ENCODE peak calls at places on chromosomes 3 and 15, in ten cellular contexts. P is HCT116, N is H9, L is adipocyte, J is IMR-90, G is Karpas-422, S is NT2/D1, T is GM23248, U is neuronal stem cell, C is fibroblast of lung. W is an unnamed sample.

GRCh38 chr3:188624384-188624783 is 470.4 kb downstream of the LPP start:
- DNase-seq in T (no peak), P (no peak), U (no peak), L (peak), C (peak), G (no peak), N (no peak), J (peak), S (no peak), W (no peak)

GRCh38 chr3:81758275-81758674 is 3.2 kb downstream of the GBE1 start:
- DNase-seq in N (no peak), C (peak), G (no peak), U (no peak), T (peak), L (peak), S (no peak), J (peak), P (no peak), W (no peak)

GRCh38 chr3:110804856-110805255 is 266.8 kb upstream of the NECTIN3 start:
- DNase-seq in J (no peak), L (no peak), S (no peak), N (no peak), T (no peak), P (no peak), U (no peak), G (no peak), C (no peak), W (no peak)

GRCh38 chr15:52559583-52559982 is 9.2 kb downstream of the ARPP19 start:
- DNase-seq in J (peak), G (no peak), U (no peak), P (no peak), C (peak), L (peak), N (no peak), T (peak), S (no peak), W (no peak)

GRCh38 chr3:33855884-33856546 is 57.6 kb downstream of the PDCD6IP start:
- DNase-seq in J (no peak), G (no peak), N (no peak), U (no peak), T (peak), C (peak), P (no peak), S (no peak), L (no peak), W (no peak)

GRCh38 chr15:100771745-100772144 is 107.9 kb upstream of the ALDH1A3 start:
- DNase-seq in P (no peak), J (no peak), L (no peak), U (no peak), N (no peak), C (no peak), T (peak), G (no peak), S (no peak), W (no peak)

GRCh38 chr3:197392961-197393360 is 94.5 kb upstream of the DLG1 start:
- DNase-seq in U (no peak), J (peak), G (no peak), T (no peak), C (peak), P (no peak), S (no peak), L (no peak), N (no peak), W (no peak)

GRCh38 chr3:157405457-157405856 is 31.2 kb upstream of the PTX3 start:
- DNase-seq in J (peak), P (no peak), S (no peak), U (no peak), L (no peak), N (no peak), T (peak), G (no peak), C (peak), W (no peak)

GRCh38 chr3:194270627-194271458 is 80.3 kb downstream of the CPN2 start:
- DNase-seq in N (peak), J (no peak), G (no peak), U (peak), P (peak), L (peak), C (peak), S (no peak), T (peak), W (peak)

GRCh38 chr3:194167480-194167862 is 31.5 kb downstream of the HES1 start:
- DNase-seq in T (no peak), P (no peak), G (no peak), N (no peak), L (no peak), C (no peak), J (no peak), U (no peak), S (no peak), W (no peak)

GRCh38 chr3:182912476-182912875 is 67.9 kb downstream of the DCUN1D1 start:
- DNase-seq in S (no peak), U (no peak), J (no peak), P (no peak), C (no peak), N (no peak), L (no peak), G (no peak), T (no peak), W (no peak)

GRCh38 chr15:31279221-31280036 is 47.2 kb upstream of the KLF13 start:
- DNase-seq in T (no peak), G (no peak), U (no peak), N (no peak), L (no peak), P (no peak), S (no peak), J (no peak), C (no peak), W (no peak)

GRCh38 chr3:14784087-14784596 is 34.6 kb upstream of the FGD5 start:
- DNase-seq in T (no peak), P (no peak), G (no peak), N (peak), U (no peak), S (peak), C (no peak), L (no peak), J (no peak), W (peak)

GRCh38 chr3:134328147-134328591 is 46.1 kb downstream of the AMOTL2 start:
- DNase-seq in P (peak), N (peak), T (peak), G (no peak), S (no peak), U (no peak), C (peak), J (peak), L (peak), W (no peak)

GRCh38 chr3:30352919-30353318 is 253.5 kb upstream of the TGFBR2 start:
- DNase-seq in T (no peak), N (no peak), L (no peak), C (no peak), P (no peak), S (no peak), U (no peak), G (no peak), J (no peak), W (no peak)

GRCh38 chr3:172415323-172415722 is 32.9 kb downstream of the GHSR start:
- DNase-seq in L (no peak), S (no peak), J (no peak), T (no peak), C (no peak), G (no peak), N (no peak), U (no peak), P (no peak), W (no peak)

GRCh38 chr3:105480771-105481170 is 114.1 kb downstream of the ALCAM start:
- DNase-seq in G (no peak), S (no peak), P (no peak), T (no peak), U (peak), N (no peak), C (no peak), L (no peak), J (no peak), W (peak)

GRCh38 chr3:4550957-4551754 is 58.0 kb downstream of the ITPR1 start:
- DNase-seq in P (no peak), T (no peak), N (no peak), S (no peak), U (no peak), J (no peak), G (no peak), L (no peak), C (no peak), W (no peak)

GRCh38 chr15:90552162-90552928 is 22.6 kb downstream of the CRTC3 start:
- DNase-seq in C (peak), G (no peak), L (peak), S (no peak), T (peak), P (no peak), U (no peak), J (peak), N (no peak), W (no peak)
- H3K9ac ChIP-seq in C (peak), G (no peak), L (peak), S (no peak), T (peak), P (no peak), U (no peak), J (peak), N (no peak), W (no peak)

GRCh38 chr3:52217409-52217805 is 8.0 kb downstream of the TLR9 start:
- DNase-seq in C (no peak), J (no peak), G (no peak), N (peak), P (no peak), L (no peak), U (no peak), S (no peak), T (no peak), W (no peak)
- H3K9ac ChIP-seq in C (no peak), J (no peak), G (no peak), N (no peak), P (peak), L (peak), U (no peak), S (no peak), T (no peak), W (no peak)

GRCh38 chr3:171157980-171158379 is 131.5 kb upstream of the SLC2A2 start:
- DNase-seq in C (no peak), J (no peak), L (no peak), T (no peak), G (no peak), P (no peak), N (no peak), S (no peak), U (no peak), W (no peak)
- H3K9ac ChIP-seq in C (no peak), J (no peak), L (no peak), T (no peak), G (no peak), P (no peak), N (no peak), S (no peak), U (no peak), W (no peak)

DNA sequence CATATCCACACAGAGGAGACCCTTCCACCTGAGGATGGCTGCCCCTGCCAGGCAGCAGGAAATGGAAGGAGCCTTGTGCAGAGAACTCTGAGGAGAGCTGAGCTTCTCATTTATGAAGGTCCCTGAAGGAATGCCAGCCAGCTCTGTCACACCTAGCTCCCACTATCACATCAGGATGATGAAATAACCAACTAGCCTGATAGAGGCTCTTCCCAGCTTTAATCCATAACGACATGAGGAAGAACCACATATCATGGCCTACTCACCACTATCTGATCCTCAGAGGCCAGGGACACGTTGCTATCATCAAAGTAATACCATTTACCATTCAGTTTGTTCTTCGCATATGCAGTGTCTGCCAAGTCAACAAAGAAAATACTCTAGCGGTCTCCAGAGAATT is 1.5 kb upstream of the C3orf62 start:
- DNase-seq in T (no peak), S (no peak), L (no peak), N (no peak), J (no peak), U (no peak), G (no peak), P (no peak), C (no peak), W (no peak)
- H3K9ac ChIP-seq in T (no peak), S (no peak), L (peak), N (no peak), J (no peak), U (no peak), G (no peak), P (no peak), C (no peak), W (no peak)

GRCh38 chr3:107209302-107210060 is 167.8 kb upstream of the CCDC54 start:
- DNase-seq in U (no peak), L (no peak), C (no peak), S (no peak), P (no peak), T (no peak), N (no peak), G (no peak), J (no peak), W (no peak)
- H3K9ac ChIP-seq in U (no peak), L (peak), C (no peak), S (no peak), P (no peak), T (no peak), N (no peak), G (no peak), J (no peak), W (no peak)

GRCh38 chr15:70758790-70759462 is 4.4 kb downstream of the UACA start:
- DNase-seq in J (no peak), U (no peak), L (peak), S (no peak), G (no peak), P (no peak), C (no peak), N (no peak), T (no peak), W (no peak)
- H3K9ac ChIP-seq in J (peak), U (no peak), L (no peak), S (no peak), G (no peak), P (no peak), C (no peak), N (no peak), T (no peak), W (no peak)

DNA sequence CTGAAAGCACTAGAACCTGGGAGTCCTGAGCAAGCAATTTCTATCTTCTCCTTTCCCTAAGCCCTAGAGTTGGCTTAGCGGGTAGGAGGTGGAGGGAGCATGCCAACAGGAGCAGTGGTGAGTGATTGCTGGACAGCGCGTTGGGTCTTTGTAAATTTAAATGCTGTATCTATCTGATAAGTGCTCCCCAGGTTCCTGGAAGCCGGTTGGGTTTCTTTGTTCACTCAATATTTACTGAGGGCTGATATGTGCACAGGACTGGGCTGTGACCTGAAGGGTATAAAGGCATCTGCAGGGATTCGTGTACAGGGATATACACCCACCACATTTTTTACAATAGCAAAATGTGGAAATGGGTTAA is 2.2 kb downstream of the PDIA5 start:
- DNase-seq in J (no peak), S (no peak), C (no peak), N (no peak), U (no peak), T (no peak), P (no peak), G (no peak), L (no peak), W (no peak)
- H3K9ac ChIP-seq in J (no peak), S (no peak), C (no peak), N (no peak), U (no peak), T (peak), P (no peak), G (no peak), L (no peak), W (no peak)

DNA sequence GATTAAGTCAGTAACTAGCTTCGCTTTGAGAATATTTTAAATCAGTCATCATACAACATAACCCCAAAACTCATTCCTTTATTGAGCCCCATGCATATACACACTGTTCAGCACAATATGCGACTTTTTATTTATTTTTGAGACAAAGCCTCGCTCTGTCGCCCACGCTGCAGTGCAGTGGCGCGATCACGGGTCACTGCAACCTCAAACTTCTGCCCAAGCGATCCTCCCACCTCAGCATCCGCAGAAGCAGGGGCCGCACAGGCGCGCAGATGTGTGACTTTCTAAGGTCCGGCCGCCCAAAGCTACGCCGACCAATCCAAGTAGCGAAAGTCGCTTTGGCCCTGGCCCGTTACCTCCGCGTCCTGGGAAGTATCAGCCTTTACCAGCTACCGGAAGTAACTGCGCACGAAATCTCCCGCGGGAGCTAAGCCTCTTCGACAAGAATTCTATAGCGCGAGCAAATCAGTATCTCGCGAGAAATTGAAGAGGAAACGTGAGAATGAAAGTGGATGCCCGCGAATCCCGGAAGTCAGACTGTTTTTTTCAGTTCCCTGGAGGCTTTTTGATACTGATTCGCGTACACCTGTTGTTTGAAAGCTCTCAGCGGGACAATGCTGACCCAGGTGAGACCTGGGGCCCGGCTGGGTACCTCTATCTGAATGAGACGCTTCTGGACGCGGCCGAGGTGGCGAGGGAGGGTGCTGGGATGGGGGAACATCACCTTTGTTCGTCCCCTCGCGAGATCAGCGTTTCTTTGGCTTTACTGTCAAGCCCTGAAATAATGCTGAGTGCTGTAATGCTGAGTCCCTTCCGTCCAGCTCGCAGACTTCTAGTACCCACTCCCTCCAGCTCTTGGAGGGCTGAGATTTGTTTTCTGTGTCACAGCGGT is at the start of the genes DHFR2 and NSUN3:
- DNase-seq in U (peak), L (peak), G (peak), N (peak), S (peak), C (peak), P (peak), T (peak), J (peak), W (peak)
- H3K9ac ChIP-seq in U (peak), L (peak), G (peak), N (peak), S (peak), C (peak), P (peak), T (peak), J (peak), W (peak)

GRCh38 chr3:127762077-127762786 is 60.1 kb downstream of the MGLL start:
- DNase-seq in T (no peak), L (no peak), N (no peak), C (peak), J (no peak), P (no peak), G (no peak), S (no peak), U (no peak), W (no peak)
- H3K9ac ChIP-seq in T (no peak), L (peak), N (no peak), C (no peak), J (no peak), P (no peak), G (peak), S (no peak), U (no peak), W (no peak)

W was measured in neural progenitor cell.